ENCODE peak calls at places on chromosome 7, in five cellular contexts. O is tibial nerve, L is type B pancreatic cell, K is fibroblast of villous mesenchyme, J is endothelial cell. I is an unnamed sample.

GRCh38 chr7:76220185-76221057 is 18.7 kb downstream of the SRRM3 start:
- DNase-seq in J (peak; percentile 46), O (no peak), L (no peak), K (peak; percentile 49), I (no peak)

GRCh38 chr7:95255691-95256090 is 68.6 kb downstream of the PON1 start:
- DNase-seq in O (no peak), J (no peak), L (no peak), K (no peak), I (no peak)

GRCh38 chr7:92797693-92798092 is 38.7 kb downstream of the CDK6 start:
- DNase-seq in L (no peak), K (peak; percentile 23), O (no peak), J (no peak), I (no peak)

GRCh38 chr7:128017880-128018845 is 13.1 kb downstream of the LRRC4 start:
- DNase-seq in K (no peak), J (no peak), L (no peak), O (no peak), I (no peak)

GRCh38 chr7:123604739-123605138 is 3.1 kb downstream of the ASB15 start:
- DNase-seq in J (no peak), L (no peak), O (no peak), K (no peak), I (no peak)

GRCh38 chr7:98133621-98134266 is 27.1 kb downstream of the LMTK2 start:
- DNase-seq in L (no peak), K (peak; percentile 21), J (no peak), O (no peak), I (no peak)

GRCh38 chr7:76412249-76412648 is 2.8 kb upstream of the SSC4D start:
- DNase-seq in K (no peak), J (no peak), L (no peak), O (no peak), I (no peak)

GRCh38 chr7:81499262-81500116 is 270.4 kb downstream of the HGF start:
- DNase-seq in L (no peak), J (peak; percentile 31), K (peak; percentile 90), O (no peak), I (no peak)

GRCh38 chr7:68564741-68565140 is 1033.5 kb upstream of the AUTS2 start:
- DNase-seq in O (no peak), K (no peak), L (no peak), J (no peak), I (no peak)

GRCh38 chr7:129412501-129412900 is 21.7 kb upstream of the STRIP2 start:
- DNase-seq in O (no peak), L (no peak), K (no peak), J (no peak), I (no peak)

GRCh38 chr7:129980667-129981066 is 27.9 kb upstream of the UBE2H start:
- DNase-seq in L (no peak), K (no peak), J (no peak), O (no peak), I (no peak)

GRCh38 chr7:22557167-22557566 is 57.2 kb upstream of the STEAP1B start:
- DNase-seq in K (no peak), J (no peak), L (peak; percentile 20), O (no peak), I (no peak)

GRCh38 chr7:98613601-98614425 is 3.3 kb upstream of the NPTX2 start:
- DNase-seq in K (peak; percentile 29), L (no peak), J (peak; percentile 50), O (no peak), I (no peak)

GRCh38 chr7:26413007-26413691 is 121.5 kb downstream of the SNX10 start:
- DNase-seq in L (no peak), O (no peak), K (no peak), J (no peak), I (no peak)

GRCh38 chr7:22865607-22865970 is 42.9 kb upstream of the TOMM7 start:
- DNase-seq in O (no peak), K (no peak), L (no peak), J (no peak), I (no peak)

GRCh38 chr7:100406767-100407166 is 21.7 kb downstream of the ZCWPW1 start:
- DNase-seq in L (no peak), K (peak; percentile 16), J (no peak), O (no peak), I (no peak)

GRCh38 chr7:2862831-2863361 is 18.8 kb upstream of the GNA12 start:
- DNase-seq in J (no peak), O (no peak), K (peak; percentile 81), L (no peak), I (no peak)

GRCh38 chr7:69677905-69678793 is 79.9 kb downstream of the AUTS2 start:
- DNase-seq in O (no peak), L (no peak), J (no peak), K (peak; percentile 43), I (no peak)

GRCh38 chr7:18976715-18977466 is 140.5 kb downstream of the TWIST1 start:
- DNase-seq in L (no peak), O (no peak), J (no peak), K (no peak), I (no peak)

GRCh38 chr7:21927693-21928092 is 18.0 kb downstream of the CDCA7L start:
- DNase-seq in K (no peak), L (no peak), O (no peak), J (no peak), I (no peak)

GRCh38 chr7:45278763-45279420 is 121.3 kb downstream of the RAMP3 start:
- DNase-seq in K (no peak), J (no peak), L (no peak), O (no peak), I (no peak)

GRCh38 chr7:22173884-22174573 is 182.9 kb downstream of the RAPGEF5 start:
- DNase-seq in L (no peak), J (no peak), K (no peak), O (no peak), I (no peak)

GRCh38 chr7:77820967-77821366 is 22.4 kb downstream of the PHTF2 start:
- DNase-seq in K (no peak), L (no peak), J (no peak), O (no peak), I (no peak)

GRCh38 chr7:129493555-129493954 is 8.8 kb upstream of the SMKR1 start:
- DNase-seq in O (no peak), K (no peak), J (no peak), L (no peak), I (no peak)

GRCh38 chr7:141203177-141203576 is 129.3 kb downstream of the TMEM178B start:
- DNase-seq in K (no peak), O (no peak), J (no peak), L (no peak), I (no peak)

GRCh38 chr7:29019275-29019820 is 61.2 kb upstream of the TRIL start:
- DNase-seq in L (no peak), J (no peak), O (no peak), K (no peak), I (no peak)
- TF ChIP-seq CTCF in L (no peak), J (no peak), O (no peak), K (peak; percentile 14), I (no peak)

GRCh38 chr7:155169081-155169480 is 99.0 kb downstream of the HTR5A start:
- DNase-seq in L (no peak), K (no peak), J (no peak), O (no peak), I (no peak)
- TF ChIP-seq CTCF in L (no peak), K (no peak), J (no peak), O (no peak), I (no peak)

DNA sequence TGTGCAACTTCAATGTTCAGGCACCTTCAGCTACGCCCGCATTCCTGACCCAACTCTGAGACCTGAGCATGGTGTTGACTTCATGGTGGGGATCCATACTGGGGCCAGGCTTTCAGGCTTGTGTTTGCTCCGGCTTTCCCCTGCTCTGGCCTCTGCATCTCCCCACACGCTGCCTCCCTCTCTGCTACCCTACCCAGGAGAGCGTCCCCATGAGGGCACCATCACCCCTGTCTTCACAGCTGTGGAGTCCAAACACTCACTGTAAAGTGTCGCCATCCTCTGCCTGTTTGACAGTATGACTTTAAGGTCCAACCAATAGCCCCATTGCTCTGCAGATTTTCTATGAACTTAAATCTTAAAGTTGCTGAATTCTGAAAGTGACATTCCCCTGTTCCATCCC is 199.0 kb upstream of the GRB10 start:
- DNase-seq in K (no peak), J (no peak), O (no peak), L (no peak), I (no peak)
- TF ChIP-seq CTCF in K (no peak), J (no peak), O (no peak), L (no peak), I (no peak)

DNA sequence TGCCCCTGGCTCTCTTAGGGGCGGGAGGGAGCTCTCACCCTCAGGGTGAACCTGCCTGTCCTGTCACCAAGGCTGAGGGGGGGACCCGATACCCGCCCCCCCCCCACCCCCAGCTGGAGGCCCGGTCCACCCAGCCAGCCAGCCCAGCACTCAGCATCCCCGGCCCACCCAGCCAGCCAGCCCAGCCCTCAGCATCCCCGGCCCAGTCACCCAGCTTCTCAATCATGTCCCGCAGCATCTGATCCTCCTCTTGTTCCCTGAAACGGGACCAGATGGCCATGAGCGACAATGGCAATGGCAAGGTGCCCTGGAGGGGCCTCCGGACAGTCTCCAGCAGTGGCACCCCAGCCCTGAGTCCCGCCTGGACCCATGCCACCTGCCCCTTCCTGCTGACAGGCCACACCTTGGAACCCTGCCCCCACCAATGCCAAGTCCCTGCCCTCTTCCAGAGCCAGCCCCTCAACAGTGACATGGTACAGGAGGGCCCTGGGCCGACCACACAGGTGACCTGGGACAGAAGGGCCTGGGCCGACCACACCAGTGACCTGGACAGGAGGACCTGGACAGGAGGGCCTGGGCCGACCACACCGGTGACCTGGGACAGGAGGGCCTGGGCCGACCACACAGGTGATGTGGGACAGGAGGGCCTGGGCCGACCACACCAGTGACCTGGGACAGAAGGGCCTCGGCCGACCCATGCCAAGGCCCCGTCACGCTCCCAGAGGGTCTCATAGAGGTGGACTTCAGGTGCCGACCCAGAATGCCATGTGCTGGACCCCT is 24.2 kb downstream of the MICALL2 start:
- DNase-seq in L (no peak), O (no peak), J (no peak), K (no peak), I (no peak)
- TF ChIP-seq CTCF in L (no peak), O (no peak), J (no peak), K (no peak), I (no peak)

I was measured in chondrocyte.